ENCODE peak calls at places on chromosomes 1 and 21, in nine cellular contexts. One of them, this sample, is unnamed.

GRCh38 chr1:200281451-200281850 is 128.4 kb downstream of the ZNF281 start:
- DNase-seq in sigmoid colon: no peak
- DNase-seq in stomach: no peak
- DNase-seq in mammary epithelial cell: no peak
- DNase-seq in heart left ventricle: no peak
- DNase-seq in pancreas: no peak
- DNase-seq in BJ: no peak
- DNase-seq in neural crest cell: no peak
- DNase-seq in gastrocnemius medialis: no peak
- DNase-seq in this sample: no peak

GRCh38 chr21:30186242-30186641 is 19.6 kb upstream of the CLDN17 start:
- DNase-seq in sigmoid colon: no peak
- DNase-seq in stomach: no peak
- DNase-seq in mammary epithelial cell: no peak
- DNase-seq in heart left ventricle: no peak
- DNase-seq in pancreas: no peak
- DNase-seq in BJ: no peak
- DNase-seq in neural crest cell: no peak
- DNase-seq in gastrocnemius medialis: no peak
- DNase-seq in this sample: no peak

GRCh38 chr1:206544562-206545257 is 37.4 kb downstream of the RASSF5 start:
- DNase-seq in sigmoid colon: peak; percentile 74
- DNase-seq in stomach: peak; percentile 80
- DNase-seq in mammary epithelial cell: peak; percentile 31
- DNase-seq in heart left ventricle: peak; percentile 61
- DNase-seq in pancreas: peak; percentile 78
- DNase-seq in BJ: no peak
- DNase-seq in neural crest cell: peak; percentile 90
- DNase-seq in gastrocnemius medialis: peak; percentile 60
- DNase-seq in this sample: peak; percentile 58

GRCh38 chr1:209808059-209808494 is 2.1 kb upstream of the IRF6 start:
- DNase-seq in sigmoid colon: no peak
- DNase-seq in stomach: no peak
- DNase-seq in mammary epithelial cell: peak; percentile 100
- DNase-seq in heart left ventricle: peak; percentile 89
- DNase-seq in pancreas: no peak
- DNase-seq in BJ: peak; percentile 79
- DNase-seq in neural crest cell: no peak
- DNase-seq in gastrocnemius medialis: no peak
- DNase-seq in this sample: no peak

GRCh38 chr1:161351482-161351881 is 16.2 kb downstream of the CFAP126 start:
- DNase-seq in sigmoid colon: no peak
- DNase-seq in stomach: no peak
- DNase-seq in mammary epithelial cell: no peak
- DNase-seq in heart left ventricle: no peak
- DNase-seq in pancreas: no peak
- DNase-seq in BJ: no peak
- DNase-seq in neural crest cell: no peak
- DNase-seq in gastrocnemius medialis: no peak
- DNase-seq in this sample: no peak

GRCh38 chr1:43247256-43247921 is 22.4 kb upstream of the TMEM125 start:
- DNase-seq in sigmoid colon: no peak
- DNase-seq in stomach: no peak
- DNase-seq in mammary epithelial cell: no peak
- DNase-seq in heart left ventricle: no peak
- DNase-seq in pancreas: no peak
- DNase-seq in BJ: no peak
- DNase-seq in neural crest cell: no peak
- DNase-seq in gastrocnemius medialis: no peak
- DNase-seq in this sample: no peak

GRCh38 chr1:10634428-10635384 is 160.0 kb downstream of the PEX14 start:
- DNase-seq in sigmoid colon: no peak
- DNase-seq in stomach: no peak
- DNase-seq in mammary epithelial cell: peak; percentile 63
- DNase-seq in heart left ventricle: peak; percentile 44
- DNase-seq in pancreas: peak; percentile 33
- DNase-seq in BJ: no peak
- DNase-seq in neural crest cell: no peak
- DNase-seq in gastrocnemius medialis: no peak
- DNase-seq in this sample: peak; percentile 87

GRCh38 chr1:53047737-53048344 is 14.2 kb upstream of the PODN start:
- DNase-seq in sigmoid colon: no peak
- DNase-seq in stomach: no peak
- DNase-seq in mammary epithelial cell: peak; percentile 33
- DNase-seq in heart left ventricle: no peak
- DNase-seq in pancreas: no peak
- DNase-seq in BJ: peak; percentile 36
- DNase-seq in neural crest cell: no peak
- DNase-seq in gastrocnemius medialis: no peak
- DNase-seq in this sample: no peak

GRCh38 chr1:65090406-65090805 is 57.6 kb upstream of the AK4 start:
- DNase-seq in sigmoid colon: no peak
- DNase-seq in stomach: no peak
- DNase-seq in mammary epithelial cell: no peak
- DNase-seq in heart left ventricle: no peak
- DNase-seq in pancreas: no peak
- DNase-seq in BJ: no peak
- DNase-seq in neural crest cell: no peak
- DNase-seq in gastrocnemius medialis: no peak
- DNase-seq in this sample: no peak

GRCh38 chr1:175278729-175279128 is 86.2 kb upstream of the KIAA0040 start:
- DNase-seq in sigmoid colon: no peak
- DNase-seq in stomach: no peak
- DNase-seq in mammary epithelial cell: no peak
- DNase-seq in heart left ventricle: no peak
- DNase-seq in pancreas: no peak
- DNase-seq in BJ: no peak
- DNase-seq in neural crest cell: no peak
- DNase-seq in gastrocnemius medialis: peak; percentile 14
- DNase-seq in this sample: no peak

GRCh38 chr1:229068266-229069043 is 202.5 kb upstream of the RAB4A start:
- DNase-seq in sigmoid colon: peak; percentile 70
- DNase-seq in stomach: no peak
- DNase-seq in mammary epithelial cell: no peak
- DNase-seq in heart left ventricle: peak; percentile 46
- DNase-seq in pancreas: no peak
- DNase-seq in BJ: no peak
- DNase-seq in neural crest cell: no peak
- DNase-seq in gastrocnemius medialis: peak; percentile 44
- DNase-seq in this sample: peak; percentile 58

GRCh38 chr1:109864063-109864822 is 46.4 kb upstream of the CSF1 start:
- DNase-seq in sigmoid colon: no peak
- DNase-seq in stomach: no peak
- DNase-seq in mammary epithelial cell: no peak
- DNase-seq in heart left ventricle: no peak
- DNase-seq in pancreas: no peak
- DNase-seq in BJ: no peak
- DNase-seq in neural crest cell: no peak
- DNase-seq in gastrocnemius medialis: no peak
- DNase-seq in this sample: no peak

GRCh38 chr1:24084050-24084449 is 27.9 kb downstream of the MYOM3 start:
- DNase-seq in sigmoid colon: no peak
- DNase-seq in stomach: no peak
- DNase-seq in mammary epithelial cell: no peak
- DNase-seq in heart left ventricle: no peak
- DNase-seq in pancreas: no peak
- DNase-seq in BJ: no peak
- DNase-seq in neural crest cell: no peak
- DNase-seq in gastrocnemius medialis: no peak
- DNase-seq in this sample: no peak

GRCh38 chr1:42167611-42168396 is 3.3 kb upstream of the GUCA2A start:
- DNase-seq in sigmoid colon: peak; percentile 55
- DNase-seq in stomach: no peak
- DNase-seq in mammary epithelial cell: no peak
- DNase-seq in heart left ventricle: no peak
- DNase-seq in pancreas: no peak
- DNase-seq in BJ: no peak
- DNase-seq in neural crest cell: no peak
- DNase-seq in gastrocnemius medialis: no peak
- DNase-seq in this sample: no peak

GRCh38 chr1:178739285-178740045 is 14.4 kb downstream of the RALGPS2 start:
- DNase-seq in sigmoid colon: no peak
- DNase-seq in stomach: no peak
- DNase-seq in mammary epithelial cell: peak; percentile 71
- DNase-seq in heart left ventricle: no peak
- DNase-seq in pancreas: no peak
- DNase-seq in BJ: peak; percentile 20
- DNase-seq in neural crest cell: no peak
- DNase-seq in gastrocnemius medialis: no peak
- DNase-seq in this sample: no peak

DNA sequence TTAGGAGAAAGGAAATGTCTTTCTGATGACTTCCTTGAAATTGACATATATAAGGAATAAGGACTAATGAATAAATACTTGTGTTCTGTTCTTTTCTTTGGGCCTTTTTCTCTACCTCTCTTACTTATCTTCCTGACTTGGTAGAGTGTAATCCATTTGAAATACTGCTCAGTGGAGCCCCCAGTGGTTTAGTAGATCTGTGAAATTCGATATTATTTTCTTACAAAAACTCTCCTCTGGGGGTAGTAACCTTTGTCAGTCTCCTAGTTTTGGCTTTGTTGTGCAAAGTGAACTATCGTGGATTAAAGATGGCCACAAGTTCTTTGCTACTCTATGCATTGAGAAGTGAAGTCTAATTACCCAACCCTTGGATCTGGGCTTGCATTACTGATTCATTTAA is 48.8 kb downstream of the DUSP10 start:
- DNase-seq in sigmoid colon: no peak
- DNase-seq in stomach: no peak
- DNase-seq in mammary epithelial cell: no peak
- DNase-seq in heart left ventricle: no peak
- DNase-seq in pancreas: no peak
- DNase-seq in BJ: no peak
- DNase-seq in neural crest cell: no peak
- DNase-seq in gastrocnemius medialis: no peak
- DNase-seq in this sample: no peak
- TF ChIP-seq CTCF in sigmoid colon: no peak
- TF ChIP-seq CTCF in stomach: no peak
- TF ChIP-seq CTCF in mammary epithelial cell: no peak
- TF ChIP-seq CTCF in heart left ventricle: no peak
- TF ChIP-seq CTCF in pancreas: no peak
- TF ChIP-seq CTCF in BJ: peak; percentile 4
- TF ChIP-seq CTCF in neural crest cell: peak; percentile 29
- TF ChIP-seq CTCF in gastrocnemius medialis: no peak
- TF ChIP-seq CTCF in this sample: no peak

GRCh38 chr1:18532390-18533170 is 51.9 kb downstream of the KLHDC7A start:
- DNase-seq in sigmoid colon: no peak
- DNase-seq in stomach: no peak
- DNase-seq in mammary epithelial cell: no peak
- DNase-seq in heart left ventricle: no peak
- DNase-seq in pancreas: no peak
- DNase-seq in BJ: no peak
- DNase-seq in neural crest cell: no peak
- DNase-seq in gastrocnemius medialis: no peak
- DNase-seq in this sample: no peak

GRCh38 chr1:18528616-18529015 is 47.9 kb downstream of the KLHDC7A start:
- DNase-seq in sigmoid colon: no peak
- DNase-seq in stomach: no peak
- DNase-seq in mammary epithelial cell: no peak
- DNase-seq in heart left ventricle: no peak
- DNase-seq in pancreas: no peak
- DNase-seq in BJ: no peak
- DNase-seq in neural crest cell: no peak
- DNase-seq in gastrocnemius medialis: no peak
- DNase-seq in this sample: no peak

GRCh38 chr1:18531503-18531845 is 50.7 kb downstream of the KLHDC7A start:
- DNase-seq in sigmoid colon: no peak
- DNase-seq in stomach: no peak
- DNase-seq in mammary epithelial cell: no peak
- DNase-seq in heart left ventricle: no peak
- DNase-seq in pancreas: no peak
- DNase-seq in BJ: no peak
- DNase-seq in neural crest cell: no peak
- DNase-seq in gastrocnemius medialis: no peak
- DNase-seq in this sample: no peak

GRCh38 chr1:18529714-18530113 is 49.0 kb downstream of the KLHDC7A start:
- DNase-seq in sigmoid colon: no peak
- DNase-seq in stomach: no peak
- DNase-seq in mammary epithelial cell: no peak
- DNase-seq in heart left ventricle: no peak
- DNase-seq in pancreas: no peak
- DNase-seq in BJ: no peak
- DNase-seq in neural crest cell: no peak
- DNase-seq in gastrocnemius medialis: no peak
- DNase-seq in this sample: no peak

GRCh38 chr1:18530567-18531502 is 50.1 kb downstream of the KLHDC7A start:
- DNase-seq in sigmoid colon: no peak
- DNase-seq in stomach: no peak
- DNase-seq in mammary epithelial cell: no peak
- DNase-seq in heart left ventricle: no peak
- DNase-seq in pancreas: no peak
- DNase-seq in BJ: no peak
- DNase-seq in neural crest cell: no peak
- DNase-seq in gastrocnemius medialis: no peak
- DNase-seq in this sample: no peak
- TF ChIP-seq CTCF in sigmoid colon: no peak
- TF ChIP-seq CTCF in stomach: no peak
- TF ChIP-seq CTCF in mammary epithelial cell: peak; percentile 1
- TF ChIP-seq CTCF in heart left ventricle: no peak
- TF ChIP-seq CTCF in pancreas: no peak
- TF ChIP-seq CTCF in BJ: no peak
- TF ChIP-seq CTCF in neural crest cell: peak; percentile 50
- TF ChIP-seq CTCF in gastrocnemius medialis: no peak
- TF ChIP-seq CTCF in this sample: no peak

DNA sequence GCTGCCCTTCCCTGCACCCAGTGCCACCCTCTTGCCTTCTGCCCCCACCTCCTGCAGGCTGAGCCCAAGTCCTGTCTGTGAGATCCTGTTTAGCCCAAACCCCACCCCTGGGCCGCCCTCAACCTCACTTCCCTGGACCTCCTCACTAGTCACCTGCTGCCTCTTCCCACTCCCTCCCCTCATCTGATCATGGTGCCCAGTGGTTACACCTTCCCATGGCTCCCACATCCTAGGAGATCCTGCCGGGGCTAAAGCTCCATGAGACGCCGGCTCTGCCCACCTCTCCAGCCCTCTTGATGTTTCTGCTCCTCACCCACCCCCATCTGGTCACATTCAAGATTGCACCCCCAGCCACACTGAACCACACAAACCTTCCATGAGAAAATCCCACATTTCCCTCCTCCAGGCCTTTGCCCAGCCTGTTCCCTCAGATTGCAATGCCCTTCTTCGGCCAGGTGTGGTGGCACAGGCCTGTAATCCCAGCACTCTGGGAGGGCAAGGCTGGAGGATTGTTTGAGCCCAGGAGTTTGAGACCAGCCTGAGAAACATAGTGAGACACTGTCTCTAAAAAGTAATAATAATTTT is 17.0 kb downstream of the TTC39A start:
- DNase-seq in sigmoid colon: no peak
- DNase-seq in stomach: no peak
- DNase-seq in mammary epithelial cell: no peak
- DNase-seq in heart left ventricle: no peak
- DNase-seq in pancreas: no peak
- DNase-seq in BJ: no peak
- DNase-seq in neural crest cell: no peak
- DNase-seq in gastrocnemius medialis: no peak
- DNase-seq in this sample: no peak
- TF ChIP-seq CTCF in sigmoid colon: no peak
- TF ChIP-seq CTCF in stomach: no peak
- TF ChIP-seq CTCF in mammary epithelial cell: no peak
- TF ChIP-seq CTCF in heart left ventricle: no peak
- TF ChIP-seq CTCF in pancreas: peak; percentile 12
- TF ChIP-seq CTCF in BJ: no peak
- TF ChIP-seq CTCF in neural crest cell: peak; percentile 29
- TF ChIP-seq CTCF in gastrocnemius medialis: no peak
- TF ChIP-seq CTCF in this sample: no peak

GRCh38 chr1:147177611-147178370 is 5.5 kb upstream of the PRKAB2 start:
- DNase-seq in sigmoid colon: no peak
- DNase-seq in stomach: no peak
- DNase-seq in mammary epithelial cell: no peak
- DNase-seq in heart left ventricle: no peak
- DNase-seq in pancreas: no peak
- DNase-seq in BJ: no peak
- DNase-seq in neural crest cell: no peak
- DNase-seq in gastrocnemius medialis: peak; percentile 14
- DNase-seq in this sample: peak; percentile 67
- TF ChIP-seq CTCF in sigmoid colon: no peak
- TF ChIP-seq CTCF in stomach: no peak
- TF ChIP-seq CTCF in mammary epithelial cell: no peak
- TF ChIP-seq CTCF in heart left ventricle: no peak
- TF ChIP-seq CTCF in pancreas: no peak
- TF ChIP-seq CTCF in BJ: no peak
- TF ChIP-seq CTCF in neural crest cell: no peak
- TF ChIP-seq CTCF in gastrocnemius medialis: no peak
- TF ChIP-seq CTCF in this sample: no peak